ENCODE peak calls at places on chromosome 7, in ten cellular contexts. O is transverse colon, I is uterus, H is stomach, E is NB4, T is Peyer's patch, G is heart left ventricle, A is ovary, J is endothelial cell of umbilical vein, P is A549. N is an unnamed sample.

GRCh38 chr7:42914009-42914725 is 2.3 kb upstream of the C7orf25 start:
- DNase-seq in O (no peak), I (no peak), H (no peak), E (no peak), T (no peak), G (no peak), A (no peak), J (peak), P (no peak), N (no peak)

GRCh38 chr7:143395187-143396149 is 13.2 kb downstream of the EPHA1 start:
- DNase-seq in O (no peak), I (no peak), H (peak), E (peak), T (no peak), G (no peak), A (no peak), J (peak), P (no peak), N (no peak)

GRCh38 chr7:41786324-41786723 is 83.4 kb upstream of the INHBA start:
- DNase-seq in O (no peak), I (no peak), H (no peak), E (no peak), T (no peak), G (no peak), A (no peak), J (no peak), P (no peak), N (no peak)

GRCh38 chr7:3722396-3722846 is 421.4 kb downstream of the SDK1 start:
- DNase-seq in O (no peak), I (no peak), H (no peak), E (peak), T (peak), G (no peak), A (peak), J (no peak), P (peak), N (no peak)

GRCh38 chr7:25069900-25070443 is 55.1 kb downstream of the CYCS start:
- DNase-seq in O (peak), I (peak), H (peak), E (peak), T (peak), G (no peak), A (peak), J (peak), P (peak), N (peak)

GRCh38 chr7:118214833-118215182 is 9.7 kb upstream of the ANKRD7 start:
- DNase-seq in O (no peak), I (no peak), H (no peak), E (no peak), T (no peak), G (no peak), A (no peak), J (no peak), P (peak), N (no peak)

GRCh38 chr7:36348256-36348655 is 41.4 kb upstream of the ANLN start:
- DNase-seq in O (no peak), I (no peak), H (no peak), E (no peak), T (no peak), G (no peak), A (no peak), J (peak), P (no peak), N (no peak)

GRCh38 chr7:43248961-43249807 is 136.7 kb downstream of the HECW1 start:
- DNase-seq in O (peak), I (no peak), H (peak), E (no peak), T (no peak), G (no peak), A (peak), J (no peak), P (peak), N (peak)

GRCh38 chr7:155653773-155654172 is 9.3 kb downstream of the RBM33 start:
- DNase-seq in O (no peak), I (no peak), H (no peak), E (peak), T (no peak), G (no peak), A (no peak), J (no peak), P (no peak), N (no peak)

GRCh38 chr7:100684534-100685042 is 9.5 kb downstream of the GIGYF1 start:
- DNase-seq in O (no peak), I (no peak), H (no peak), E (no peak), T (no peak), G (peak), A (no peak), J (no peak), P (no peak), N (no peak)

GRCh38 chr7:47677664-47678063 is 95.8 kb upstream of the TNS3 start:
- DNase-seq in O (no peak), I (no peak), H (no peak), E (no peak), T (no peak), G (no peak), A (no peak), J (no peak), P (no peak), N (no peak)

GRCh38 chr7:100801833-100802568 is 25.3 kb downstream of the EPHB4 start:
- DNase-seq in O (peak), I (peak), H (peak), E (peak), T (no peak), G (no peak), A (peak), J (peak), P (peak), N (peak)

GRCh38 chr7:131076711-131077170 is 250.9 kb upstream of the MKLN1 start:
- DNase-seq in O (no peak), I (no peak), H (no peak), E (no peak), T (no peak), G (no peak), A (no peak), J (no peak), P (no peak), N (no peak)

GRCh38 chr7:24907311-24907886 is 72.6 kb downstream of the OSBPL3 start:
- DNase-seq in O (no peak), I (no peak), H (no peak), E (peak), T (no peak), G (no peak), A (no peak), J (peak), P (peak), N (no peak)

GRCh38 chr7:35860664-35861063 is 59.8 kb downstream of the SEPTIN7 start:
- DNase-seq in O (no peak), I (no peak), H (no peak), E (no peak), T (no peak), G (no peak), A (no peak), J (no peak), P (no peak), N (no peak)

GRCh38 chr7:128168667-128169210 is 72.3 kb upstream of the LEP start:
- DNase-seq in O (peak), I (no peak), H (no peak), E (no peak), T (no peak), G (no peak), A (peak), J (peak), P (no peak), N (peak)

GRCh38 chr7:138194567-138194966 is 118.3 kb downstream of the AKR1D1 start:
- DNase-seq in O (no peak), I (no peak), H (no peak), E (no peak), T (no peak), G (no peak), A (no peak), J (no peak), P (no peak), N (no peak)

GRCh38 chr7:33185786-33186185 is 56.4 kb downstream of the BBS9 start:
- DNase-seq in O (no peak), I (no peak), H (no peak), E (peak), T (no peak), G (no peak), A (no peak), J (peak), P (peak), N (no peak)

GRCh38 chr7:95593343-95593742 is 3.0 kb downstream of the PDK4 start:
- DNase-seq in O (no peak), I (no peak), H (no peak), E (no peak), T (no peak), G (no peak), A (no peak), J (no peak), P (no peak), N (no peak)

GRCh38 chr7:25952277-25953057 is 199.5 kb upstream of the NFE2L3 start:
- DNase-seq in O (no peak), I (no peak), H (no peak), E (no peak), T (no peak), G (no peak), A (no peak), J (no peak), P (no peak), N (no peak)

DNA sequence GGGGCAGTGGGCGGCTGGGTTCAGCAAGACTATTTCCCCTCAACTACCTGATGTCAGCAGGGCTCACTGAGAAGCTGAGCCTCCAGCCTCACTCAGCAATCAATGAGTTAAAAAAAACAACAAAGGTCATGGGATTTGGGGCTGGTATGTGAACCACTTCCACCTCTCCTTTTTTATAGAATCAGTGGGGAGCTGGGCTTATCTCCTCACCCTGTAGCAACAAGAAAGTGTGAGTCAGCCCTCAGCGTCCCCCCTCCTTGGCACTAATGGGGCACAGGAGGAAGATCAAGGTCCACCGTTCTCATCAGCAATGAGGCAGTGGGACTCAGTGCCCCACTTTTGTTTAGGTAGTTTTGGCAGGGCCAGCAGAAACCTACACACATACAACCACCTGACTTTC is 823.5 kb upstream of the POM121L12 start:
- DNase-seq in O (no peak), I (no peak), H (no peak), E (no peak), T (no peak), G (no peak), A (no peak), J (no peak), P (no peak), N (no peak)
- TF ChIP-seq CTCF in O (no peak), I (no peak), H (no peak), E (no peak), T (no peak), G (no peak), A (no peak), J (no peak), P (no peak), N (no peak)

GRCh38 chr7:147510913-147511312 is 1079.7 kb upstream of the C7orf33 start:
- DNase-seq in O (no peak), I (no peak), H (no peak), E (no peak), T (no peak), G (no peak), A (no peak), J (no peak), P (no peak), N (no peak)

GRCh38 chr7:147509052-147509480 is 1081.5 kb upstream of the C7orf33 start:
- DNase-seq in O (no peak), I (no peak), H (no peak), E (no peak), T (no peak), G (no peak), A (no peak), J (no peak), P (no peak), N (no peak)

GRCh38 chr7:147513451-147513850 is 1077.1 kb upstream of the C7orf33 start:
- DNase-seq in O (no peak), I (no peak), H (no peak), E (no peak), T (no peak), G (no peak), A (no peak), J (no peak), P (no peak), N (no peak)

GRCh38 chr7:147509859-147510542 is 1080.6 kb upstream of the C7orf33 start:
- DNase-seq in O (no peak), I (no peak), H (no peak), E (no peak), T (no peak), G (no peak), A (no peak), J (no peak), P (no peak), N (no peak)
- H3K4me3 ChIP-seq in O (no peak), I (no peak), H (no peak), E (no peak), T (no peak), G (no peak), A (no peak), J (no peak), P (no peak), N (no peak)

GRCh38 chr7:55523366-55523765 is 48.9 kb downstream of the VOPP1 start:
- DNase-seq in O (no peak), I (no peak), H (peak), E (no peak), T (no peak), G (no peak), A (no peak), J (no peak), P (no peak), N (no peak)

GRCh38 chr7:55527314-55527713 is 45.0 kb downstream of the VOPP1 start:
- DNase-seq in O (no peak), I (no peak), H (no peak), E (no peak), T (no peak), G (no peak), A (no peak), J (no peak), P (no peak), N (no peak)

GRCh38 chr7:55526329-55526728 is 46.0 kb downstream of the VOPP1 start:
- DNase-seq in O (no peak), I (no peak), H (peak), E (no peak), T (no peak), G (no peak), A (no peak), J (no peak), P (no peak), N (no peak)

GRCh38 chr7:55524558-55525310 is 47.6 kb downstream of the VOPP1 start:
- DNase-seq in O (no peak), I (no peak), H (peak), E (no peak), T (peak), G (no peak), A (no peak), J (no peak), P (no peak), N (no peak)

DNA sequence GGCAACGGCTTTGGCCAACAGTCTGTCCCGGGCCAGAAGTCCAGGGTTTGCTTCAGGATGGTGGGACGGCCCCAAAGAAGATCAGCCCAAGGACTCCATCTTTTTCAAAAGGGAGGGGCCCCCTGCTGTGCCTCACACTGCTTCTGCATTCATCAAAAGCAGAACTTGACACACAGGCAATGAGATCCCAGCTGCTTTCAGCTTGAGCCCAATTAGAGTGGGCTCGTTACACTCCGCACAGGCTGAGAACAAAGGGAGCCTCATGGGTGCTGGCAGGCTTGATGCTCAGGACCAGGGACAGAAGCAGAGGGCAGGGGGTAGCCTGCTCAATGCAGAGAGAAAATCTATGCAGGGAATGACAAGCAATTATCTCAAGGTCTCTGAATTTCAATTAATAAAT is 45.5 kb downstream of the VOPP1 start:
- DNase-seq in O (no peak), I (no peak), H (peak), E (peak), T (peak), G (no peak), A (no peak), J (no peak), P (no peak), N (no peak)
- TF ChIP-seq POLR2A in O (no peak), I (no peak), H (no peak), E (no peak), T (no peak), G (no peak), A (no peak), J (no peak), P (no peak), N (no peak)

DNA sequence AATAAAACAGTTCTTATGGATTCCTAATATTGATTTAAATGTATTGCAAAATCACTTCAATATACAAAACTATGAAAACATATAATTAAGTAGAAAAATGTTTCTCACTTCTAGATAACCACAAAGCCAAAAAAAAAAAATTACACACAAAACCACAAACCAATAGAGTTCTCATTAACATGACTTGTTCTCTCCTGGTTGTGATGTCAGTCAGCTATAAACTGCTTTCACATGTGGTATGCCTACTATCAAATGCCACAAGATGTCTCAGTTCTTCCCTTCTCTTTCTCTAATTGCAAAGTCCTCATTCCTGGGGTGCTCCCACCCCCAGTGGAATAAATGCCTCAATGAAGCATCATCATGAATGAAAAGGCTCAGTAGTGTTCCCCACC is 16.6 kb downstream of the GNAI1 start:
- DNase-seq in O (no peak), I (no peak), H (no peak), E (no peak), T (no peak), G (no peak), A (no peak), J (no peak), P (no peak), N (no peak)
- TF ChIP-seq CTCF in O (no peak), I (no peak), H (no peak), E (no peak), T (no peak), G (no peak), A (no peak), J (no peak), P (no peak), N (no peak)

GRCh38 chr7:16318989-16319915 is 102.1 kb downstream of the CRPPA start:
- DNase-seq in O (no peak), I (no peak), H (no peak), E (no peak), T (no peak), G (no peak), A (no peak), J (peak), P (peak), N (no peak)
- H3K4me3 ChIP-seq in O (no peak), I (no peak), H (no peak), E (no peak), T (no peak), G (no peak), A (no peak), J (no peak), P (no peak), N (no peak)

GRCh38 chr7:158258411-158259130 is 329.1 kb downstream of the PTPRN2 start:
- DNase-seq in O (no peak), I (no peak), H (no peak), E (no peak), T (no peak), G (no peak), A (no peak), J (no peak), P (no peak), N (no peak)

GRCh38 chr7:158255558-158255957 is 332.1 kb downstream of the PTPRN2 start:
- DNase-seq in O (no peak), I (no peak), H (no peak), E (no peak), T (no peak), G (no peak), A (no peak), J (no peak), P (no peak), N (no peak)

GRCh38 chr7:158256091-158256816 is 331.4 kb downstream of the PTPRN2 start:
- DNase-seq in O (no peak), I (no peak), H (no peak), E (no peak), T (no peak), G (no peak), A (no peak), J (no peak), P (no peak), N (no peak)

GRCh38 chr7:158257516-158258410 is 329.9 kb downstream of the PTPRN2 start:
- DNase-seq in O (no peak), I (no peak), H (no peak), E (no peak), T (no peak), G (no peak), A (no peak), J (no peak), P (no peak), N (no peak)

DNA sequence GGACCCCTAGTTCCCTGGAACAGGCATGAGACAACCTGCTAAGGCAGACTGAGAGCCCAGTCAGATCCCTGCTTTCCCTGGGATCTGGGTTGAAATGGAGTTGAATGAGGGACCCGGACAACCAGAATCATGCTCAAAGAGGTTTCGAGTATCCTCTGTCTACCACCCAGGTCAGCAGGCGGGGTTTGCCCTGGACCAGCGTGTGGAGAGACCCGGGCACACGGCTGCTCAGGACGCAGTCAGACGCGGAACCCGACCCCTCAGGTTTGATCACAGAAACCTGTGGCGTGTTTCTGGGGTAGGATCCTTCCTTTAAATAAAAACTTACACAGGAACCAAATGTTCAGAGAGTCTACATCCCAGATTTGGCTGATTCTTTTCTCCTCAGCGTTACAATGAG is 330.6 kb downstream of the PTPRN2 start:
- DNase-seq in O (no peak), I (no peak), H (no peak), E (no peak), T (no peak), G (no peak), A (no peak), J (no peak), P (no peak), N (no peak)
- TF ChIP-seq POLR2A in O (no peak), I (no peak), H (no peak), E (no peak), T (no peak), G (no peak), A (no peak), J (no peak), P (no peak), N (no peak)

GRCh38 chr7:123054357-123055133 is 59.0 kb upstream of the TAS2R16 start:
- DNase-seq in O (no peak), I (no peak), H (peak), E (no peak), T (no peak), G (no peak), A (no peak), J (peak), P (no peak), N (no peak)
- TF ChIP-seq CTCF in O (no peak), I (no peak), H (no peak), E (no peak), T (no peak), G (no peak), A (no peak), J (no peak), P (no peak), N (no peak)

DNA sequence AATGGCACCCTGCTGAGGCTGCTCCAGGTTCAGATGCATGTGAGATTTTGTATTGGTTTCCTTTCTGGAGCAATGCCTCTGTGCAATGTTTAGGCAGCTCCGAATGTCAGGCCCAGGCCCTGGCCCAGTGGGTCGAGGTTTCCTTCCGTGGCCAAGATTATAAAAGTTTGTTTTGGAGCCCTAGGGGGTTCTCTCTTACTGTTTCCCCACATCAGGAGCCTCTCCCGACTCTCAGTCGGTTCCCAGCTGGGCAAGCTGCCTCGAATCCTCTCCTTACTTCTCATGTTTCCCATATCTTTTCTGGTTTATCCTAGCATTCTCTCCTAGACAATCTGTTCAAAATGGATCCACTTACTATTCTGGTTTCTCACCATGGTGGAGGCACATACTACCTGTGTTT is 11.0 kb downstream of the TMEM140 start:
- DNase-seq in O (no peak), I (no peak), H (no peak), E (no peak), T (no peak), G (no peak), A (no peak), J (no peak), P (no peak), N (no peak)
- H3K4me3 ChIP-seq in O (no peak), I (no peak), H (no peak), E (no peak), T (no peak), G (no peak), A (no peak), J (no peak), P (no peak), N (no peak)